ENCODE peak calls at places on chromosomes 12 and 14, in six cellular contexts. I is thoracic aorta; E is AG04450; R is heart right ventricle; G is AG09309; L is CD4-positive, alpha-beta T cell. K is an unnamed sample.

GRCh38 chr14:104035300-104035699 is 50.2 kb upstream of the ASPG start:
- DNase-seq in I (no peak), E (no peak), R (no peak), G (no peak), L (no peak), K (no peak)

GRCh38 chr14:69355955-69356321 is 42.2 kb downstream of the ERH start:
- DNase-seq in I (peak), E (no peak), R (no peak), G (peak), L (no peak), K (peak)

GRCh38 chr14:43003845-43004244 is 1397.2 kb downstream of the LRFN5 start:
- DNase-seq in I (no peak), E (no peak), R (no peak), G (no peak), L (no peak), K (no peak)

GRCh38 chr12:47828967-47829482 is 9.3 kb upstream of the HDAC7 start:
- DNase-seq in I (peak), E (no peak), R (peak), G (no peak), L (no peak), K (peak)

GRCh38 chr12:113724703-113725556 is 241.2 kb downstream of the RBM19 start:
- DNase-seq in I (no peak), E (no peak), R (no peak), G (no peak), L (no peak), K (no peak)

GRCh38 chr12:119204137-119204536 is 25.4 kb downstream of the HSPB8 start:
- DNase-seq in I (no peak), E (no peak), R (no peak), G (no peak), L (no peak), K (no peak)

GRCh38 chr14:79363291-79363690 is 848.0 kb downstream of the DIO2 start:
- DNase-seq in I (no peak), E (no peak), R (no peak), G (no peak), L (no peak), K (no peak)

GRCh38 chr14:64324461-64325255 is 30.5 kb upstream of the ESR2 start:
- DNase-seq in I (no peak), E (no peak), R (no peak), G (peak), L (no peak), K (no peak)

GRCh38 chr12:2691001-2691339 is 103.8 kb upstream of the FKBP4 start:
- DNase-seq in I (no peak), E (no peak), R (no peak), G (no peak), L (peak), K (no peak)

GRCh38 chr12:123033392-123034021 is 53.0 kb downstream of the ARL6IP4 start:
- DNase-seq in I (no peak), E (no peak), R (no peak), G (no peak), L (no peak), K (no peak)

GRCh38 chr14:23056257-23056955 is 914 bp downstream of the CDH24 start:
- DNase-seq in I (no peak), E (no peak), R (peak), G (no peak), L (peak), K (no peak)

GRCh38 chr12:21989819-21990412 is 48.7 kb upstream of the ABCC9 start:
- DNase-seq in I (no peak), E (no peak), R (no peak), G (peak), L (no peak), K (no peak)

GRCh38 chr14:90535556-90535930 is 138.7 kb downstream of the CALM1 start:
- DNase-seq in I (no peak), E (no peak), R (no peak), G (no peak), L (no peak), K (peak)

GRCh38 chr14:95518045-95518751 is 1.7 kb upstream of the SYNE3 start:
- DNase-seq in I (no peak), E (no peak), R (no peak), G (no peak), L (no peak), K (no peak)

GRCh38 chr12:46402861-46403731 is 30.5 kb upstream of the SLC38A2 start:
- DNase-seq in I (no peak), E (no peak), R (no peak), G (no peak), L (no peak), K (no peak)

DNA sequence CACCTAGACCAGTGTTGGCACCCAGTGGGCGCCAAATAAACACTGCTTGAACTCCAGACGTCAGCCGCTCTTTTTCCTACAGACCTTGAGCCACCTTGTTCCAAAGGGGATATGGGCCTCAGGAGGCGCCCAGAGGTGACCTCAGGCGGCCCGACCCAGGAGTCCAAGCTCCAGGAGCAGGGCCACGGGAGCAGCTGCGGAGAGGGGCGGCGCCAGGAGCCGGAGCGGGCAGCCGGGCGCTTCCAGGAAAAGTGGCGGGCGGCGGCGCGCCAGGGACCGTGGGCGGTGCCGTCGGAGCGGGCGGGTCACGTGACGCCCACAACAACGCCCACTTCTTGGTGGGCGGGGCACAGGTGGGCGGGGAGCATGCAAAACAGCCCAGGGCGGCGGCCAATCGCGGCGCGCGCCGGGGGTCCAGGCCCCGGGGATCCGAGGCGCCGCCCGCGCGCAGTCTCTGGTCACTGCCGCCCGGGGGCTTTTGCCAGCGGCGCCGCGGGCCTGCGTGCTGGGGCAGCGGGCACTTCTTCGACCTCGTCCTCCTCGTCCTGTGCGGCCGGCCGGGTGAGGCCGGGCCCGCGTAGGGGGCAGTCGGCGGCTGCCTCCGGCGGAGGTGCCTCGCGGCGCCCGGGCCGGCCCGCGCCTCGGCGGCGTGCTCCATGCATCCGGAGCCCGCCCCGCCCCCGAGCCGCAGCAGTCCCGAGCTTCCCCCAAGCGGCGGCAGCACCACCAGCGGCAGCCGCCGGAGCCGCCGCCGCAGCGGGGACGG is at the start of gene ORAI1:
- DNase-seq in I (peak), E (peak), R (peak), G (no peak), L (peak), K (peak)
- TF ChIP-seq CTCF in I (no peak), E (no peak), R (peak), G (no peak), L (no peak), K (peak)

GRCh38 chr14:102157346-102157745 is 17.6 kb downstream of the WDR20 start:
- DNase-seq in I (no peak), E (no peak), R (no peak), G (no peak), L (no peak), K (no peak)
- TF ChIP-seq CTCF in I (no peak), E (no peak), R (no peak), G (no peak), L (no peak), K (no peak)

GRCh38 chr12:8823565-8824300 is 1.3 kb downstream of the A2ML1 start:
- DNase-seq in I (no peak), E (no peak), R (no peak), G (no peak), L (no peak), K (peak)
- TF ChIP-seq CTCF in I (peak), E (peak), R (peak), G (peak), L (no peak), K (peak)

GRCh38 chr14:98901511-98902205 is 370.3 kb downstream of the BCL11B start:
- DNase-seq in I (no peak), E (no peak), R (no peak), G (no peak), L (no peak), K (no peak)

GRCh38 chr14:98900236-98900635 is 371.8 kb downstream of the BCL11B start:
- DNase-seq in I (no peak), E (no peak), R (no peak), G (no peak), L (no peak), K (no peak)

GRCh38 chr14:98900721-98901272 is 371.2 kb downstream of the BCL11B start:
- DNase-seq in I (no peak), E (no peak), R (no peak), G (no peak), L (no peak), K (no peak)

GRCh38 chr14:98897605-98898309 is 374.2 kb downstream of the BCL11B start:
- DNase-seq in I (no peak), E (no peak), R (no peak), G (no peak), L (no peak), K (no peak)

GRCh38 chr14:98899441-98899840 is 372.6 kb downstream of the BCL11B start:
- DNase-seq in I (no peak), E (no peak), R (no peak), G (no peak), L (no peak), K (no peak)
- TF ChIP-seq CTCF in I (no peak), E (no peak), R (no peak), G (no peak), L (no peak), K (no peak)

GRCh38 chr12:70398002-70398401 is 31.9 kb downstream of the KCNMB4 start:
- DNase-seq in I (no peak), E (no peak), R (no peak), G (no peak), L (no peak), K (no peak)
- TF ChIP-seq CTCF in I (no peak), E (no peak), R (no peak), G (no peak), L (no peak), K (no peak)